ENCODE peak calls at places on chromosomes 2 and 18, in eight cellular contexts. W, K, F, Y, N, L, Z and G are unnamed samples. For H3K4me1, the result is how much of the 10 kb centered on the place peaks cover.

GRCh38 chr2:134177351-134177931 is 76.4 kb upstream of the MGAT5 start:
- DNase-seq in N (no peak), W (peak), Y (no peak), L (no peak), Z (no peak), F (no peak), K (peak), G (no peak)

GRCh38 chr2:188966079-188966571 is 8.0 kb upstream of the COL3A1 start:
- DNase-seq in Z (no peak), K (no peak), W (no peak), Y (no peak), L (no peak), N (no peak), F (no peak), G (no peak)

GRCh38 chr2:38268691-38269309 is 108.3 kb downstream of the ATL2 start:
- DNase-seq in N (no peak), L (no peak), K (no peak), Y (no peak), W (no peak), F (no peak), Z (no peak), G (peak)

GRCh38 chr2:17878222-17879136 is at the start of gene KCNS3:
- DNase-seq in F (peak), L (no peak), N (no peak), Z (peak), K (peak), Y (no peak), W (peak), G (peak)

GRCh38 chr2:172084734-172085459 is 410 bp upstream of the DLX1 start:
- DNase-seq in K (no peak), L (peak), Z (peak), Y (peak), F (peak), W (peak), N (peak), G (peak)

GRCh38 chr2:6965071-6965795 is 48.0 kb downstream of the RNF144A start:
- DNase-seq in N (no peak), W (no peak), F (no peak), Z (peak), L (no peak), Y (no peak), K (no peak), G (no peak)

GRCh38 chr2:39470580-39470979 is 33.5 kb upstream of the MAP4K3 start:
- DNase-seq in Y (no peak), L (no peak), N (no peak), K (no peak), Z (no peak), W (no peak), F (no peak), G (no peak)

GRCh38 chr2:24439971-24440340 is 51.1 kb upstream of the NCOA1 start:
- DNase-seq in F (no peak), N (no peak), K (no peak), W (no peak), Y (no peak), Z (no peak), L (no peak), G (no peak)

GRCh38 chr18:57107141-57107832 is 39.6 kb upstream of the BOD1L2 start:
- DNase-seq in L (no peak), Y (no peak), W (peak), F (no peak), N (no peak), K (no peak), Z (no peak), G (peak)

GRCh38 chr18:31040982-31041345 is 1.6 kb downstream of the DSC3 start:
- DNase-seq in W (peak), Z (peak), N (no peak), Y (no peak), K (peak), L (no peak), F (no peak), G (no peak)

DNA sequence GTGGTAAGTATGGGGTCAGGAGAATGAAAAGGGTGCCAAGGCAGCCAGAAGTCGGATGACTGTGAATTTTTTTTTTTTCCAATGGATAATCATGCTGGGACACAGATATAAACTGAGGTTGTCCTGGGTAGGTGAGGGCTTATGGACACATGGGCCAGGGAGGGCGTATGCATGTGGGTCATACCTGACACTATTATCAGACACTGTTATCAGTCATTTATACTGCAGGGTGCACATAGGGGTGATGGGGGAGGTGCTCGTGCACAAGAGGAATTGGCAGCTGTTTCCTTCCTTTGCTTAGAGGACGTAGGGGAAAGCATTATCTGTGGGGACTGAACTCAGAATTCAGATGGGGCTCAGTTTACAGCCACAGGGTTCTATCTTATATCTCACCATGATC is 10.1 kb downstream of the CTIF start:
- DNase-seq in Z (no peak), K (no peak), Y (no peak), N (no peak), F (no peak), W (no peak), L (no peak), G (no peak)
- H3K4me1 ChIP-seq in Z (under half), K (under half), Y (under half), N (under half), F (half or more), W (under half), L (under half), G (half or more)

DNA sequence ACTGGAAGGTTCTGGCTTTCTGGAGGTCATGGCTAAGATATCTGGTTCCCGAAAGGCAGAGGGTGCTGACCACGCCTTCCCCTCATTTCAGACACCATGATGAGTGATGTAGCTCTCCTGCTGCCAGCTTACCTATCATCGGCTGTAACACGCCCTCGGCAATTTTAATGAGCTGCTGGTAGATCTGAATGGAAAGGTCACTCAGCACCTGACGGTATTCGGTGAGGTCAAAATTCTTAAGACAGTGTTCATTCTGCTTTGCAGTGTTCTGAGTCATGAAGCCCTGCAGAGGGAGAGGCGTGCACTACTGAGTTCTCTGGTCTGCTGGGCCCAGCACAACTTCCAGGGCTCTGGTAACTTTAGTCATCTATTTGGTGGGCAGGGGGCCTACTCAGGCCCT is 25.7 kb upstream of the ACAA2 start:
- DNase-seq in F (no peak), W (no peak), Z (no peak), Y (no peak), N (no peak), L (peak), K (no peak), G (no peak)
- H3K27ac ChIP-seq in F (no peak), W (no peak), Z (no peak), Y (no peak), N (no peak), L (no peak), K (no peak), G (no peak)

DNA sequence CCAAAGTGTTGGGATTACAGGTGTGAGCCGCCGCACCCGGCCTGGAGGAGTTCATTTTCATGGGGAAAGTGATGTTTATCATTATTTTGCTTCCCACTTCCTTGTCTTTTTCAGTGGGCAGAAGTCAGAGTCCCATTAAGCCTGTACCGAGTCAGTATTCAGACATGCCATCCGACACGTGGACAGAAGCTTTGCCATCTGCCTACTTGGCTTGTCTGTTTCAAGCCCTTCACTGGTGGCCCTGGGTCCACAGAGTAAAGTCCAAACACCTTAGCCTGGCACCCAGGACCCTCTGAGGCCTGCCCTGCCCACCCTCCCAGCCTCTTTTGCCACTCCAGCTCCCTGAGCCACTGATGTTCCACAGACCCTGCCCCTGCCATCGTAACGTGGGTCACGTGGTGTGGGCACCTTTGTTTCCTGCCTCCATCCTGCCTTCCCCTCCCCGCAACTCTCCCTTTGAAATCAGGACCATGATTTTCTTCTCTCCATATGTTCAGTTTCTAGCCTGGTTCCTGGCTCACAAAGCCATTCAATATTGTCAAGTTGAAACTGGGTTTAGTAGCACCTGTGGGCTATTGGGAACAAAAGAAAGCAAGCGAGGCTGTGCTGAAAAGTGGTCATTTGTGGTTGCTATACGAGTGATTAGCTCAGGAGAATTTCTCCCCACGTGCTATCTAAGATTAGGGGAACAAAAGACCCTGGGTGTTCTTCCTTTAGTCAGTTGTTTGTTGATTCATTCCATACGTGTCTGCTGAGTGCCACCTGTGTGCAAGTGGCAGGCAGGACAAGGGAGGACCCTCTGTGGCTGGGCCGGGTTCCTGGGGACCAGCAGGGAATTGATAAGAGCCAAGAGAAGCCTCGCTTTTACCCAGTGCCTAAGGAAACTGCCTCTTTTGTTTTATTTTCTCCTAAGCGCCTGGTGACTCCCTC is 5.1 kb upstream of the ODC1 start:
- DNase-seq in Y (no peak), W (peak), K (no peak), L (no peak), N (no peak), Z (no peak), F (no peak), G (no peak)
- H3K4me1 ChIP-seq in Y (under half), W (under half), K (under half), L (under half), N (under half), Z (under half), F (under half), G (under half)

GRCh38 chr2:239815638-239816035 is 209.5 kb downstream of the NDUFA10 start:
- DNase-seq in W (no peak), Y (peak), L (no peak), K (no peak), Z (peak), N (peak), F (no peak), G (peak)
- H3K27ac ChIP-seq in W (no peak), Y (no peak), L (no peak), K (no peak), Z (no peak), N (peak), F (no peak), G (no peak)

GRCh38 chr18:10461989-10462388 is 7.6 kb downstream of the APCDD1 start:
- DNase-seq in N (no peak), F (no peak), Y (no peak), L (no peak), W (no peak), K (no peak), Z (no peak), G (no peak)
- H3K4me1 ChIP-seq in N (under half), F (under half), Y (under half), L (under half), W (under half), K (under half), Z (under half), G (under half)